ENCODE peak calls at places on chromosomes 12 and 14, in ten cellular contexts. One of them, this sample, is unnamed.

GRCh38 chr14:106039400-106039799 is 513.0 kb downstream of the TMEM121 start:
- DNase-seq in NB4: peak; percentile 56
- DNase-seq in heart left ventricle: no peak
- DNase-seq in stomach: no peak
- DNase-seq in Peyer's patch: peak; percentile 67
- DNase-seq in transverse colon: peak; percentile 29
- DNase-seq in IMR-90: no peak
- DNase-seq in esophagus muscularis mucosa: peak; percentile 80
- DNase-seq in gastrocnemius medialis: no peak
- DNase-seq in prostate gland: no peak
- DNase-seq in this sample: peak; percentile 7

GRCh38 chr12:95949801-95950206 is 6.7 kb downstream of the AMDHD1 start:
- DNase-seq in Peyer's patch: no peak
- DNase-seq in esophagus muscularis mucosa: no peak
- DNase-seq in transverse colon: no peak
- DNase-seq in NB4: no peak
- DNase-seq in stomach: no peak
- DNase-seq in gastrocnemius medialis: no peak
- DNase-seq in heart left ventricle: no peak
- DNase-seq in prostate gland: no peak
- DNase-seq in IMR-90: no peak
- DNase-seq in this sample: no peak

GRCh38 chr12:56601503-56601902 is 28.6 kb downstream of the BAZ2A start:
- DNase-seq in NB4: peak; percentile 57
- DNase-seq in prostate gland: no peak
- DNase-seq in Peyer's patch: no peak
- DNase-seq in transverse colon: peak; percentile 13
- DNase-seq in esophagus muscularis mucosa: no peak
- DNase-seq in stomach: no peak
- DNase-seq in gastrocnemius medialis: no peak
- DNase-seq in heart left ventricle: peak; percentile 57
- DNase-seq in IMR-90: no peak
- DNase-seq in this sample: peak; percentile 64

GRCh38 chr12:19978193-19978592 is 390.1 kb upstream of the PDE3A start:
- DNase-seq in Peyer's patch: no peak
- DNase-seq in NB4: no peak
- DNase-seq in gastrocnemius medialis: no peak
- DNase-seq in stomach: no peak
- DNase-seq in IMR-90: peak; percentile 97
- DNase-seq in prostate gland: no peak
- DNase-seq in transverse colon: no peak
- DNase-seq in esophagus muscularis mucosa: no peak
- DNase-seq in heart left ventricle: no peak
- DNase-seq in this sample: no peak

GRCh38 chr12:5746020-5746419 is 199.0 kb downstream of the ANO2 start:
- DNase-seq in gastrocnemius medialis: no peak
- DNase-seq in heart left ventricle: no peak
- DNase-seq in IMR-90: no peak
- DNase-seq in prostate gland: no peak
- DNase-seq in esophagus muscularis mucosa: no peak
- DNase-seq in stomach: no peak
- DNase-seq in Peyer's patch: no peak
- DNase-seq in NB4: no peak
- DNase-seq in transverse colon: no peak
- DNase-seq in this sample: no peak

GRCh38 chr14:81219821-81220487 is 805 bp downstream of the GTF2A1 start:
- DNase-seq in IMR-90: peak; percentile 7
- DNase-seq in heart left ventricle: no peak
- DNase-seq in Peyer's patch: peak; percentile 59
- DNase-seq in gastrocnemius medialis: no peak
- DNase-seq in NB4: peak; percentile 56
- DNase-seq in transverse colon: peak; percentile 29
- DNase-seq in prostate gland: peak; percentile 9
- DNase-seq in stomach: peak; percentile 43
- DNase-seq in esophagus muscularis mucosa: no peak
- DNase-seq in this sample: peak; percentile 76

GRCh38 chr14:50225067-50225973 is 6.1 kb downstream of the SOS2 start:
- DNase-seq in gastrocnemius medialis: no peak
- DNase-seq in prostate gland: no peak
- DNase-seq in heart left ventricle: no peak
- DNase-seq in transverse colon: no peak
- DNase-seq in NB4: no peak
- DNase-seq in IMR-90: peak; percentile 87
- DNase-seq in esophagus muscularis mucosa: no peak
- DNase-seq in stomach: no peak
- DNase-seq in Peyer's patch: no peak
- DNase-seq in this sample: no peak

GRCh38 chr12:130728158-130729058 is 12.3 kb upstream of the RIMBP2 start:
- DNase-seq in transverse colon: no peak
- DNase-seq in Peyer's patch: no peak
- DNase-seq in NB4: no peak
- DNase-seq in prostate gland: no peak
- DNase-seq in esophagus muscularis mucosa: no peak
- DNase-seq in stomach: no peak
- DNase-seq in gastrocnemius medialis: no peak
- DNase-seq in heart left ventricle: no peak
- DNase-seq in IMR-90: no peak
- DNase-seq in this sample: peak; percentile 24

GRCh38 chr12:112133418-112133817 is 8.1 kb downstream of the TRAFD1 start:
- DNase-seq in transverse colon: no peak
- DNase-seq in esophagus muscularis mucosa: no peak
- DNase-seq in NB4: no peak
- DNase-seq in heart left ventricle: no peak
- DNase-seq in Peyer's patch: no peak
- DNase-seq in IMR-90: no peak
- DNase-seq in prostate gland: no peak
- DNase-seq in stomach: no peak
- DNase-seq in gastrocnemius medialis: no peak
- DNase-seq in this sample: no peak

GRCh38 chr14:50230601-50231474 is 540 bp downstream of the SOS2 start:
- DNase-seq in Peyer's patch: peak; percentile 75
- DNase-seq in prostate gland: peak; percentile 46
- DNase-seq in esophagus muscularis mucosa: no peak
- DNase-seq in heart left ventricle: peak; percentile 64
- DNase-seq in NB4: peak; percentile 80
- DNase-seq in IMR-90: peak; percentile 59
- DNase-seq in transverse colon: peak; percentile 58
- DNase-seq in gastrocnemius medialis: peak; percentile 38
- DNase-seq in stomach: peak; percentile 41
- DNase-seq in this sample: peak; percentile 86

GRCh38 chr14:89432226-89432625 is 15.2 kb upstream of the FOXN3 start:
- DNase-seq in heart left ventricle: no peak
- DNase-seq in IMR-90: no peak
- DNase-seq in esophagus muscularis mucosa: no peak
- DNase-seq in prostate gland: no peak
- DNase-seq in Peyer's patch: peak; percentile 46
- DNase-seq in stomach: no peak
- DNase-seq in NB4: no peak
- DNase-seq in transverse colon: peak; percentile 18
- DNase-seq in gastrocnemius medialis: no peak
- DNase-seq in this sample: no peak

GRCh38 chr12:57800965-57801364 is 17.6 kb downstream of the AVIL start:
- DNase-seq in transverse colon: no peak
- DNase-seq in Peyer's patch: no peak
- DNase-seq in NB4: no peak
- DNase-seq in stomach: no peak
- DNase-seq in heart left ventricle: no peak
- DNase-seq in IMR-90: no peak
- DNase-seq in prostate gland: no peak
- DNase-seq in gastrocnemius medialis: no peak
- DNase-seq in esophagus muscularis mucosa: no peak
- DNase-seq in this sample: no peak

GRCh38 chr14:23434488-23435219 is 806 bp downstream of the MYH7 start:
- DNase-seq in NB4: no peak
- DNase-seq in stomach: peak; percentile 9
- DNase-seq in transverse colon: peak; percentile 1
- DNase-seq in IMR-90: no peak
- DNase-seq in gastrocnemius medialis: peak; percentile 44
- DNase-seq in prostate gland: no peak
- DNase-seq in esophagus muscularis mucosa: no peak
- DNase-seq in Peyer's patch: peak; percentile 17
- DNase-seq in heart left ventricle: no peak
- DNase-seq in this sample: no peak
- TF ChIP-seq POLR2A in NB4: no peak
- TF ChIP-seq POLR2A in stomach: no peak
- TF ChIP-seq POLR2A in transverse colon: no peak
- TF ChIP-seq POLR2A in IMR-90: no peak
- TF ChIP-seq POLR2A in gastrocnemius medialis: no peak
- TF ChIP-seq POLR2A in prostate gland: no peak
- TF ChIP-seq POLR2A in esophagus muscularis mucosa: no peak
- TF ChIP-seq POLR2A in Peyer's patch: no peak
- TF ChIP-seq POLR2A in heart left ventricle: peak; percentile 30
- TF ChIP-seq POLR2A in this sample: no peak

GRCh38 chr12:50924439-50925341 is 27.7 kb upstream of the HIGD1C start:
- DNase-seq in stomach: peak; percentile 95
- DNase-seq in prostate gland: peak; percentile 96
- DNase-seq in NB4: peak; percentile 97
- DNase-seq in heart left ventricle: peak; percentile 95
- DNase-seq in gastrocnemius medialis: peak; percentile 97
- DNase-seq in Peyer's patch: peak; percentile 93
- DNase-seq in transverse colon: peak; percentile 92
- DNase-seq in IMR-90: peak; percentile 86
- DNase-seq in esophagus muscularis mucosa: peak; percentile 97
- DNase-seq in this sample: peak; percentile 96
- TF ChIP-seq POLR2A in stomach: no peak
- TF ChIP-seq POLR2A in prostate gland: peak; percentile 36
- TF ChIP-seq POLR2A in NB4: no peak
- TF ChIP-seq POLR2A in heart left ventricle: peak; percentile 50
- TF ChIP-seq POLR2A in gastrocnemius medialis: peak; percentile 32
- TF ChIP-seq POLR2A in Peyer's patch: peak; percentile 43
- TF ChIP-seq POLR2A in transverse colon: peak; percentile 58
- TF ChIP-seq POLR2A in IMR-90: no peak
- TF ChIP-seq POLR2A in esophagus muscularis mucosa: no peak
- TF ChIP-seq POLR2A in this sample: peak; percentile 84

DNA sequence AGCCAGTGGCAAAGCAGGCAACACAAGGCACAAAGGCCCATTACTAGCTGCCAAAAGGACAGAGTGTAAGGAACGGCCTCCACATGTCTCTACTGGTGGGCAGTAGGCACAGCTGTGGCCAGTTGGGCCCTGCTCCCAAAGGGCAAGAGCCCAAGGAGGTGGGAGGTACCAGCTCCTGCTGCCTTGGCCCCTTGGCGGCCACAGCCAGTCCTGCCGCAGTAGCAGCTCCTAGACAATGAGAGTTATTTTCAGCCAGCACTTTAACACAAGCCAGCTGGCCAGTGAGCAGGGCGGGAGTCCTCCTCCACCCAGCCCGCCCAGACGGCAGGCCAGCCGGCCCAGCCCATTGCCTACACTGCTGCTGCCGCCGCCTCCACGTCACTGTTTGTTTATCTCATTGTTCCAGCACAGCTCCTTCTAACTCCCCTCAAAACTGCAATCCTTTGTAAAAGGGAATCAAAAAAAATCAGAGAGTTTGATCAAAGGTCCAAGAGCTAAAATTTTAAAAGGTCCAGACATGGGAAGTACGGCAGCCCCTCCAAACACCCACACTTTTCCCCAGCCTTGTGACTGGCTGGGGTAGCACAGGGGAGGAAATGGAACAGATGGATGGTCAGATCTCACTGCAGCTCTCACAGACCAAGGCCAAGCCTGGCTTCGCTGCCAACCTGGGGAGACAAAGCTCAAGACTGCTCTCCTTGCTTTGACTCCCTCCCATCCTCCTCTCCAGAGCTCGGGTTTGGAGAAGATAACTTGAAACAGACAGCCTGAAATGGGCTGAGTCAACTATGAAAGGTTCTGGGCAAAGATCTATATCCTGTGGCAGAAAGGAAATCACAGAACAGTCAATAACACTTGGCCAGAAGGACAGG is 33.5 kb downstream of the FMNL3 start:
- DNase-seq in heart left ventricle: peak; percentile 96
- DNase-seq in stomach: peak; percentile 92
- DNase-seq in transverse colon: peak; percentile 86
- DNase-seq in Peyer's patch: peak; percentile 86
- DNase-seq in gastrocnemius medialis: peak; percentile 78
- DNase-seq in esophagus muscularis mucosa: peak; percentile 95
- DNase-seq in NB4: no peak
- DNase-seq in IMR-90: peak; percentile 94
- DNase-seq in prostate gland: peak; percentile 86
- DNase-seq in this sample: peak; percentile 89
- TF ChIP-seq POLR2A in heart left ventricle: peak; percentile 81
- TF ChIP-seq POLR2A in stomach: no peak
- TF ChIP-seq POLR2A in transverse colon: peak; percentile 49
- TF ChIP-seq POLR2A in Peyer's patch: peak; percentile 33
- TF ChIP-seq POLR2A in gastrocnemius medialis: peak; percentile 54
- TF ChIP-seq POLR2A in esophagus muscularis mucosa: no peak
- TF ChIP-seq POLR2A in NB4: no peak
- TF ChIP-seq POLR2A in IMR-90: peak; percentile 76
- TF ChIP-seq POLR2A in prostate gland: peak; percentile 69
- TF ChIP-seq POLR2A in this sample: peak; percentile 75

GRCh38 chr14:49017451-49017850 is 568.7 kb downstream of the RPS29 start:
- DNase-seq in Peyer's patch: no peak
- DNase-seq in heart left ventricle: no peak
- DNase-seq in IMR-90: no peak
- DNase-seq in NB4: no peak
- DNase-seq in gastrocnemius medialis: no peak
- DNase-seq in transverse colon: no peak
- DNase-seq in esophagus muscularis mucosa: no peak
- DNase-seq in stomach: no peak
- DNase-seq in prostate gland: no peak
- DNase-seq in this sample: no peak

GRCh38 chr14:49019467-49020100 is 566.6 kb downstream of the RPS29 start:
- DNase-seq in prostate gland: no peak
- DNase-seq in stomach: no peak
- DNase-seq in IMR-90: no peak
- DNase-seq in transverse colon: no peak
- DNase-seq in Peyer's patch: no peak
- DNase-seq in heart left ventricle: no peak
- DNase-seq in gastrocnemius medialis: no peak
- DNase-seq in NB4: peak; percentile 2
- DNase-seq in esophagus muscularis mucosa: no peak
- DNase-seq in this sample: no peak
- TF ChIP-seq POLR2A in prostate gland: no peak
- TF ChIP-seq POLR2A in stomach: no peak
- TF ChIP-seq POLR2A in IMR-90: no peak
- TF ChIP-seq POLR2A in transverse colon: no peak
- TF ChIP-seq POLR2A in Peyer's patch: no peak
- TF ChIP-seq POLR2A in heart left ventricle: no peak
- TF ChIP-seq POLR2A in gastrocnemius medialis: no peak
- TF ChIP-seq POLR2A in NB4: no peak
- TF ChIP-seq POLR2A in esophagus muscularis mucosa: no peak
- TF ChIP-seq POLR2A in this sample: no peak

GRCh38 chr14:94080606-94081385 is at the start of the genes DDX24 and IFI27L1:
- DNase-seq in prostate gland: peak; percentile 97
- DNase-seq in gastrocnemius medialis: peak; percentile 96
- DNase-seq in NB4: peak; percentile 94
- DNase-seq in esophagus muscularis mucosa: peak; percentile 99
- DNase-seq in Peyer's patch: peak; percentile 99
- DNase-seq in heart left ventricle: peak; percentile 98
- DNase-seq in stomach: peak; percentile 98
- DNase-seq in IMR-90: peak; percentile 93
- DNase-seq in transverse colon: peak; percentile 98
- DNase-seq in this sample: peak; percentile 98
- TF ChIP-seq POLR2A in prostate gland: peak; percentile 98
- TF ChIP-seq POLR2A in gastrocnemius medialis: peak; percentile 97
- TF ChIP-seq POLR2A in NB4: peak; percentile 92
- TF ChIP-seq POLR2A in esophagus muscularis mucosa: peak; percentile 96
- TF ChIP-seq POLR2A in Peyer's patch: peak; percentile 97
- TF ChIP-seq POLR2A in heart left ventricle: peak; percentile 97
- TF ChIP-seq POLR2A in stomach: peak; percentile 94
- TF ChIP-seq POLR2A in IMR-90: peak; percentile 95
- TF ChIP-seq POLR2A in transverse colon: peak; percentile 98
- TF ChIP-seq POLR2A in this sample: peak; percentile 97